ENCODE peak calls at places on chromosomes 7 and 10, in six cellular contexts. T is stimulated activated CD8-positive, alpha-beta memory T cell treated with anti-CD3 and anti-CD28 coated beads, Interleukin-12 subunit alpha, Interleukin-12 subunit beta, amount 100 ng/mL, for 4 hours; C is activated gamma-delta T cell treated with anti-CD3 and anti-CD28 coated beads, Interleukin-2, amount 50 U/mL, for 16 hours; Y is stimulated activated CD4-positive, alpha-beta T cell treated with anti-CD3 and anti-CD28 coated beads, Interleukin-4, amount 100 ng/mL, for 48 hours; H is brain microvascular endothelial cell; D is fibroblast of lung. K is an unnamed sample.

GRCh38 chr7:129311429-129311828 is 86.6 kb downstream of the AHCYL2 start:
- DNase-seq in H (no peak), Y (no peak), D (no peak), T (no peak), C (no peak), K (no peak)

GRCh38 chr10:104209575-104210198 is 22.5 kb downstream of the CFAP43 start:
- DNase-seq in Y (no peak), C (no peak), D (peak; percentile 57), H (peak; percentile 49), T (no peak), K (peak; percentile 21)

GRCh38 chr7:43884209-43884608 is 14.9 kb upstream of the MRPS24 start:
- DNase-seq in Y (no peak), D (no peak), H (no peak), T (no peak), C (no peak), K (no peak)

GRCh38 chr7:405489-406211 is 114.0 kb downstream of the PDGFA start:
- DNase-seq in H (no peak), T (no peak), Y (no peak), C (no peak), D (no peak), K (no peak)

GRCh38 chr7:20159226-20159747 is 57.9 kb downstream of the MACC1 start:
- DNase-seq in C (no peak), H (no peak), Y (no peak), T (no peak), D (no peak), K (no peak)

GRCh38 chr10:119428789-119429188 is 113.7 kb downstream of the RGS10 start:
- DNase-seq in C (no peak), Y (no peak), D (no peak), T (no peak), H (peak; percentile 28), K (no peak)

GRCh38 chr10:130740788-130741785 is 570.4 kb downstream of the TCERG1L start:
- DNase-seq in D (no peak), Y (no peak), C (no peak), H (no peak), T (no peak), K (no peak)

GRCh38 chr7:36281945-36282727 is 107.5 kb upstream of the ANLN start:
- DNase-seq in C (no peak), T (no peak), H (peak; percentile 42), Y (no peak), D (no peak), K (no peak)

GRCh38 chr7:111076205-111076604 is 14.7 kb upstream of the LRRN3 start:
- DNase-seq in C (no peak), T (no peak), D (no peak), H (peak; percentile 66), Y (peak; percentile 16), K (no peak)

GRCh38 chr10:17454181-17454800 is at the start of gene ST8SIA6:
- DNase-seq in H (peak; percentile 6), C (no peak), Y (no peak), D (peak; percentile 49), T (peak; percentile 27), K (no peak)

GRCh38 chr7:10579561-10579960 is 394.1 kb upstream of the PHF14 start:
- DNase-seq in T (no peak), D (no peak), H (no peak), C (no peak), Y (no peak), K (no peak)

GRCh38 chr10:14340051-14340744 is 9.5 kb upstream of the FRMD4A start:
- DNase-seq in C (no peak), D (no peak), Y (no peak), H (no peak), T (no peak), K (no peak)

K was measured in memory B cell.